ENCODE peak calls at places on chromosome 15, in four cellular contexts. O is T-helper 17 cell, J is neural crest cell, E is Calu3. Q is an unnamed sample.

GRCh38 chr15:97126556-97127233 is 796.2 kb downstream of the NR2F2 start:
- DNase-seq in O (no peak), J (no peak), E (no peak), Q (no peak)

GRCh38 chr15:93382196-93382820 is 293.3 kb upstream of the RGMA start:
- DNase-seq in O (no peak), J (no peak), E (no peak), Q (no peak)

GRCh38 chr15:30649952-30650929 is 24.3 kb downstream of the ARHGAP11B start:
- DNase-seq in O (no peak), J (no peak), E (no peak), Q (no peak)

GRCh38 chr15:65641723-65642475 is 20.2 kb downstream of the SLC24A1 start:
- DNase-seq in O (no peak), J (no peak), E (no peak), Q (no peak)

GRCh38 chr15:62904511-62904910 is 138.0 kb upstream of the TPM1 start:
- DNase-seq in O (no peak), J (no peak), E (no peak), Q (no peak)

GRCh38 chr15:49902791-49903481 is 216.1 kb downstream of the ATP8B4 start:
- DNase-seq in O (no peak), J (no peak), E (no peak), Q (no peak)

GRCh38 chr15:66833803-66834202 is 131.8 kb downstream of the SMAD6 start:
- DNase-seq in O (no peak), J (no peak), E (no peak), Q (no peak)

GRCh38 chr15:101167791-101168462 is 83.9 kb downstream of the CHSY1 start:
- DNase-seq in O (no peak), J (no peak), E (peak; percentile 80), Q (no peak)

GRCh38 chr15:65952425-65953053 is 83.2 kb downstream of the RAB11A start:
- DNase-seq in O (no peak), J (peak; percentile 53), E (peak; percentile 58), Q (no peak)

GRCh38 chr15:59997070-59997701 is 6.9 kb upstream of the FOXB1 start:
- DNase-seq in O (no peak), J (no peak), E (no peak), Q (peak; percentile 30)

GRCh38 chr15:80970658-80971057 is 19.0 kb downstream of the MESD start:
- DNase-seq in O (no peak), J (no peak), E (peak; percentile 32), Q (no peak)

GRCh38 chr15:62845239-62846126 is 197.1 kb upstream of the TPM1 start:
- DNase-seq in O (no peak), J (no peak), E (no peak), Q (no peak)

GRCh38 chr15:69713726-69714559 is 261.3 kb downstream of the RPLP1 start:
- DNase-seq in O (peak; percentile 38), J (no peak), E (peak; percentile 66), Q (no peak)

GRCh38 chr15:35191783-35192182 is 106.7 kb upstream of the NANOGP8 start:
- DNase-seq in O (no peak), J (no peak), E (no peak), Q (no peak)